ENCODE peak calls at places on chromosomes 2 and 18, in four cellular contexts. V is MM.1S, U is GM23338, N is H9. W is an unnamed sample.
A peak's percentile ranks its signal among the peaks of the same experiment; 100 is the strongest.

GRCh38 chr18:26477828-26478466 is 70.4 kb downstream of the KCTD1 start:
- DNase-seq in V (no peak), U (no peak), N (no peak), W (peak; percentile 56)

GRCh38 chr2:28300489-28300888 is 92.2 kb upstream of the FOSL2 start:
- DNase-seq in V (no peak), U (no peak), N (no peak), W (no peak)

GRCh38 chr2:173354073-173354600 is 535 bp upstream of the CDCA7 start:
- DNase-seq in V (peak; percentile 49), U (peak; percentile 73), N (no peak), W (no peak)

GRCh38 chr2:128545829-128546228 is 227.2 kb upstream of the HS6ST1 start:
- DNase-seq in V (no peak), U (no peak), N (no peak), W (no peak)

GRCh38 chr2:165193178-165193777 is 10.6 kb downstream of the SCN3A start:
- DNase-seq in V (peak; percentile 63), U (no peak), N (no peak), W (no peak)

GRCh38 chr2:10883880-10884529 is 27.7 kb upstream of the KCNF1 start:
- DNase-seq in V (no peak), U (no peak), N (no peak), W (no peak)

GRCh38 chr2:73970850-73971471 is 13.7 kb upstream of the TET3 start:
- DNase-seq in V (peak; percentile 89), U (peak; percentile 45), N (no peak), W (no peak)

GRCh38 chr2:185790361-185790760 is 51.8 kb downstream of the FSIP2 start:
- DNase-seq in V (peak; percentile 85), U (no peak), N (no peak), W (no peak)

GRCh38 chr2:19733951-19734425 is 167.8 kb downstream of the TTC32 start:
- DNase-seq in V (no peak), U (no peak), N (no peak), W (no peak)

GRCh38 chr2:73985318-73986084 is 791 bp downstream of the TET3 start:
- DNase-seq in V (peak; percentile 48), U (peak; percentile 54), N (no peak), W (no peak)

GRCh38 chr2:208069186-208069585 is 43.9 kb upstream of the PLEKHM3 start:
- DNase-seq in V (no peak), U (no peak), N (no peak), W (no peak)

GRCh38 chr2:157262248-157262647 is 4.7 kb downstream of the GALNT5 start:
- DNase-seq in V (no peak), U (no peak), N (no peak), W (no peak)

GRCh38 chr2:233034091-233034882 is 1.8 kb downstream of the NEU2 start:
- DNase-seq in V (no peak), U (no peak), N (no peak), W (no peak)

GRCh38 chr18:14941256-14941655 is 193.3 kb downstream of the ANKRD30B start:
- DNase-seq in V (no peak), U (no peak), N (no peak), W (no peak)

GRCh38 chr2:35365859-35366258 is 989.7 kb upstream of the CRIM1 start:
- DNase-seq in V (no peak), U (no peak), N (no peak), W (peak; percentile 33)

GRCh38 chr2:1010373-1011017 is 59.8 kb downstream of the SNTG2 start:
- DNase-seq in V (no peak), U (no peak), N (no peak), W (no peak)
- H3K4me2 ChIP-seq in V (no peak overlapping the region), U (no peak overlapping the region), N (no peak overlapping the region), W (no peak overlapping the region)

DNA sequence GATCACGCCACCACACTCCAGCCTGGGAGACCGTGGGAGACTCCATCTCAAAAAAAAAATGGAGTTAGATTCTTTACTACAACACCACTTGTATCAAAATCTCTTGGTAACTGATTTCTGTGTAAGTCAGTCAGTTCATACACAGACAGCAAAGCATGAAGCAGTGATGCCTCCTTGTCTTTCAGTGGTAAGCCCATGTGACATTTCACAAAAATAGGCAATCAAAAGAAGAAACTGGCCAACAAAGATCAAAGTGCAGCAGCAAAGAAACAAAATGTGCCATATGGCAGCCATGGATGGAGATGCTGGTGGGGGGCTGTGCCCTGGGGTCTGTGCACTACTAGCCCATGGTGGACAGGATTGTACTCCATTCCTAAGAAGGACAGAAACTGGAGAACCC is 6.7 kb upstream of the RAB12 start:
- DNase-seq in V (no peak), U (no peak), N (no peak), W (no peak)
- H3K4me1 ChIP-seq in V (no peaks in the 10 kb centered on the region), U (peaks cover 20% of the 10 kb centered on the region), N (no peaks in the 10 kb centered on the region), W (no peaks in the 10 kb centered on the region)

GRCh38 chr18:35797961-35798360 is 174.5 kb upstream of the RMP24 start:
- DNase-seq in V (no peak), U (peak; percentile 23), N (no peak), W (no peak)
- H2AFZ ChIP-seq in V (no peak overlapping the region), U (no peak overlapping the region), N (no peak overlapping the region), W (no peak overlapping the region)

DNA sequence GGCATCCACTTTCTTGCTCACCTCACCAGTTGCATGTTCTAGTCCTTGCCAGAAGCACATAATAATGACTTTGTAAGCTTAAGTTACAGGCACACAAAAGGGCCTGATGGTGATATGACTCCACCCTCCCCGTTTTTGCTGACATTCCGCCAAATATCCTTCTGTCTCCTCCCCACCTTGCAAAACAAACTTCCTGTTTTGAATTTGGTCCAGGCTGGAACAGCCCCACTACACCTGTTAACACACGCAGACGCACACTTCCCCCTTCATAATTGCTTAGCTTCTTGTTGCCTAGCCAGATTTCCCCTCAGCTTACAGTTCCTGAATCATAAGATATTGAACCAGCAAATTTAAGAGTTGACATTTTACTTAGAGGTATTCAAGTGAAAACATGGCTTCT is at the start of gene MGAT5:
- DNase-seq in V (no peak), U (no peak), N (no peak), W (no peak)
- H3K4me2 ChIP-seq in V (peak within 1 kb of the TSS; percentile 13), U (no peak within 1 kb of the TSS), N (no peak within 1 kb of the TSS), W (no peak within 1 kb of the TSS)

DNA sequence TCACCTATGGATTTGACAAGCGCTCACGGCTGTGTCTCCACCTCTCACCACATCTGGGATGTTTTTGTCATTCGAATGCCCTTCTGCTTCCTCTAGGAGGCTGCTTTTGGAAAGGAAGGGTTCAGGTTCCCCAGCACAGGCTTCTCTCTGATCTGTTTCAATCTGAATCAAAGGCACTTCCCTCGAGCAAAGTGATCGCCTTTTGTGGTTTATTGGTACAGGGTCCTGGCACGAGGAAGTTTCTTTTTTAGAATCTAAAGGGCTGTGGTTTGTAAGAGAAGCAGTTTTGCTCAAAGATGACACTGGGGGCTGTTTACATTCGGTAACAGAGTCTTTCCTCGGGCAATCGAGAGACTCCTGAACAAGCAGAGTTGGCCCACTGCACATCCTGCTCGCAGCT is 145.0 kb downstream of the DAW1 start:
- DNase-seq in V (no peak), U (peak; percentile 65), N (peak; percentile 52), W (no peak)
- H3K4me1 ChIP-seq in V (no peaks in the 10 kb centered on the region), U (peaks cover 3% of the 10 kb centered on the region), N (peaks cover 3% of the 10 kb centered on the region), W (no peaks in the 10 kb centered on the region)

GRCh38 chr2:182652326-182652725 is 63.7 kb upstream of the DNAJC10 start:
- DNase-seq in V (no peak), U (no peak), N (no peak), W (peak; percentile 3)
- H2AFZ ChIP-seq in V (no peak overlapping the region), U (no peak overlapping the region), N (no peak overlapping the region), W (no peak overlapping the region)

GRCh38 chr2:152497481-152498052 is 162.6 kb downstream of the FMNL2 start:
- DNase-seq in V (no peak), U (no peak), N (no peak), W (peak; percentile 96)
- H3K4me2 ChIP-seq in V (no peak overlapping the region), U (no peak overlapping the region), N (no peak overlapping the region), W (peak overlapping the region; percentile 51)

GRCh38 chr2:111121028-111121872 is 536 bp downstream of the BCL2L11 start:
- DNase-seq in V (peak; percentile 44), U (peak; percentile 60), N (peak; percentile 37), W (peak; percentile 58)
- H3K4me1 ChIP-seq in V (peaks cover 21% of the 10 kb centered on the region), U (no peaks in the 10 kb centered on the region), N (no peaks in the 10 kb centered on the region), W (peaks cover 30% of the 10 kb centered on the region)